ENCODE peak calls at places on chromosome 21, in nine cellular contexts. G is HepG2, H is fibroblast of lung, K is IMR-90, U is PC-3, A is hepatocyte, B is SK-N-SH, V is GM23248, W is mammary epithelial cell. Z is an unnamed sample.

GRCh38 chr21:37363936-37364335 is 2.6 kb upstream of the DYRK1A start:
- DNase-seq in G (no peak), H (no peak), K (no peak), U (no peak), A (no peak), B (no peak), V (no peak), W (no peak), Z (no peak)

GRCh38 chr21:17460094-17460493 is 52.7 kb upstream of the CXADR start:
- DNase-seq in G (no peak), H (peak; percentile 58), K (no peak), U (no peak), A (no peak), B (no peak), V (no peak), W (no peak), Z (no peak)

GRCh38 chr21:36320421-36321324 is 676 bp downstream of the MORC3 start:
- DNase-seq in G (peak; percentile 35), H (peak; percentile 67), K (peak; percentile 73), U (peak; percentile 70), A (peak; percentile 80), B (peak; percentile 81), V (peak; percentile 88), W (peak; percentile 88), Z (peak; percentile 79)

GRCh38 chr21:29645666-29646553 is 293.9 kb downstream of the GRIK1 start:
- DNase-seq in G (no peak), H (peak; percentile 43), K (no peak), U (no peak), A (no peak), B (no peak), V (no peak), W (no peak), Z (no peak)

GRCh38 chr21:16587671-16588379 is 858.0 kb downstream of the USP25 start:
- DNase-seq in G (no peak), H (peak; percentile 94), K (peak; percentile 77), U (peak; percentile 59), A (peak; percentile 15), B (peak; percentile 52), V (peak; percentile 89), W (peak; percentile 70), Z (no peak)

GRCh38 chr21:16084776-16085364 is 355.1 kb downstream of the USP25 start:
- DNase-seq in G (no peak), H (peak; percentile 82), K (peak; percentile 70), U (peak; percentile 88), A (no peak), B (no peak), V (peak; percentile 85), W (no peak), Z (no peak)

GRCh38 chr21:28454978-28455600 is 537.6 kb downstream of the LTN1 start:
- DNase-seq in G (no peak), H (no peak), K (peak; percentile 44), U (no peak), A (no peak), B (no peak), V (peak; percentile 88), W (no peak), Z (no peak)

GRCh38 chr21:22374218-22374969 is 1376.2 kb downstream of the NCAM2 start:
- DNase-seq in G (no peak), H (no peak), K (no peak), U (no peak), A (peak; percentile 68), B (no peak), V (no peak), W (no peak), Z (no peak)

GRCh38 chr21:27572681-27573080 is 605.8 kb upstream of the ADAMTS5 start:
- DNase-seq in G (no peak), H (peak; percentile 75), K (peak; percentile 90), U (peak; percentile 53), A (no peak), B (no peak), V (peak; percentile 92), W (peak; percentile 86), Z (no peak)

GRCh38 chr21:42349420-42350075 is 1.2 kb downstream of the TFF2 start:
- DNase-seq in G (no peak), H (no peak), K (no peak), U (no peak), A (no peak), B (no peak), V (no peak), W (no peak), Z (no peak)

GRCh38 chr21:33116669-33117267 is 46.8 kb downstream of the OLIG1 start:
- DNase-seq in G (no peak), H (no peak), K (no peak), U (no peak), A (no peak), B (no peak), V (no peak), W (no peak), Z (no peak)

GRCh38 chr21:36134820-36135390 is at the start of gene CBR3:
- DNase-seq in G (no peak), H (peak; percentile 39), K (peak; percentile 41), U (peak; percentile 79), A (peak; percentile 32), B (peak; percentile 74), V (peak; percentile 81), W (no peak), Z (no peak)

GRCh38 chr21:17498586-17498985 is 14.3 kb upstream of the CXADR start:
- DNase-seq in G (no peak), H (no peak), K (no peak), U (no peak), A (no peak), B (no peak), V (no peak), W (no peak), Z (no peak)

GRCh38 chr21:29256125-29256895 is 42.4 kb upstream of the BACH1 start:
- DNase-seq in G (no peak), H (no peak), K (no peak), U (peak; percentile 87), A (no peak), B (no peak), V (no peak), W (no peak), Z (no peak)

GRCh38 chr21:42707207-42707830 is 53.9 kb downstream of the PDE9A start:
- DNase-seq in G (no peak), H (no peak), K (no peak), U (no peak), A (no peak), B (no peak), V (no peak), W (no peak), Z (no peak)

DNA sequence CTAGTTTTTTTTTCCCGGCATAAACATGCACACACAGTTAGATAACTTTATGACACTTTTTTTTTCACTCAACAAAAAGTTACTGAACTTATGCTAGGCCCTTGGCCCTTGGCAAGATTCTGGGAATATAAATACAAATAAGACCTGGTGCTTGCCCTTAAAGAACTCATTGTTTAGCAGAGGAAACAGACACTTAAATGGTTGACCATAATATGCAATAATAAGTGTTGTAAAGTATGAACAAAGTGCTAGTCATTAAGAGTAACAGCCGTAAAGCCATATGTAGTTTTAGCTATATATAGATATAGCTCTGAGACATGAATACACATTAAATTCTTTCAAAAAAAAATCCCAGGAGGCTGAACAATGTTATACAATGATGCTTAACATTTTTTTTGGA is 198.3 kb downstream of the CYYR1 start:
- DNase-seq in G (no peak), H (no peak), K (no peak), U (peak; percentile 15), A (no peak), B (no peak), V (no peak), W (peak; percentile 33), Z (no peak)
- H2AFZ ChIP-seq in G (no peak overlapping the region), H (no peak overlapping the region), K (no peak overlapping the region), U (no peak overlapping the region), A (no peak overlapping the region), B (no peak overlapping the region), V (no peak overlapping the region), W (peak overlapping the region; percentile 8), Z (no peak overlapping the region)

DNA sequence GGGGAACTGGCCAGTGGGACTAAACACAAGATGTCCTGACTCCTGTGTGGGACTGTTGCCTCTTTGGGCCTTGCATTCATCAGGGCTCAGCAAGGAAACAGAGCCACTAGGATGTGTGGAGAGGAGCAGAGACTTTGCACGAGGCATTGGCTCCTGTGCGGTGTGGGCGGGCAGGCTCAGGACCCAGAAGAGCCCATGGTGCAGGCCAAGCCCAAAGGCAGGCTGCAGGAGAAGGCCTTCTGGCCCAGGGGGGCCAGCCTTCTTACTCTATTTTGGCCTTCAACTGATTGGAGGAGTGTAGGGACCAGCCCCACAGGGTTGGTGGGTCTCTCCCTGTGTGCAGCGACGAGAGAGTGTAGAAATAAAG is 23.5 kb downstream of the LRRC3 start:
- DNase-seq in G (no peak), H (no peak), K (no peak), U (no peak), A (no peak), B (no peak), V (no peak), W (no peak), Z (no peak)
- H2AFZ ChIP-seq in G (no peak overlapping the region), H (no peak overlapping the region), K (no peak overlapping the region), U (no peak overlapping the region), A (no peak overlapping the region), B (no peak overlapping the region), V (no peak overlapping the region), W (no peak overlapping the region), Z (no peak overlapping the region)

DNA sequence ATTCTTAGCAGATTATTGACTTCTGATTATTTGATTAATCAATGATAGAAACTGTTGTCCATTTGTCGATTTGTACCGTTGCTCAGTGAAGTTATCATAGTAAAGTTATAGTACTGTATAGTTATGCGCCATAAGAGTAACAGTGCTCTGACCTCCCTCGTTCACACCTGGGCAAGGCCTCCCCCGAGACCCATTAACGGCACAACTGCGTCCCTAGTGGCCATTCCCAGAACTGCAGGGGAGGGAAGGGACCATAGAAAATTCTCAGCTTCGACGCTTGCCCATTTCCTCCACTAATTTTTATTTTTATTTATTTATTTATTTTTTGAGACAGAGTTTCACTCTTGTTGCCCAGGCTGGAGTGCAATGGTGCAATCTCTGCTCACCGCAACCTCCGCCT is 334.4 kb downstream of the DSCAM start:
- DNase-seq in G (no peak), H (no peak), K (no peak), U (peak; percentile 45), A (no peak), B (peak; percentile 33), V (no peak), W (no peak), Z (peak; percentile 52)
- H2AFZ ChIP-seq in G (no peak overlapping the region), H (no peak overlapping the region), K (no peak overlapping the region), U (peak overlapping the region; percentile 34), A (no peak overlapping the region), B (no peak overlapping the region), V (no peak overlapping the region), W (no peak overlapping the region), Z (no peak overlapping the region)

GRCh38 chr21:38832664-38833063 is 26.9 kb downstream of the ETS2 start:
- DNase-seq in G (no peak), H (no peak), K (no peak), U (no peak), A (no peak), B (no peak), V (no peak), W (no peak), Z (no peak)

GRCh38 chr21:38834725-38835124 is 29.0 kb downstream of the ETS2 start:
- DNase-seq in G (peak; percentile 77), H (no peak), K (no peak), U (no peak), A (no peak), B (no peak), V (no peak), W (no peak), Z (no peak)

GRCh38 chr21:38830667-38831525 is 25.2 kb downstream of the ETS2 start:
- DNase-seq in G (no peak), H (no peak), K (no peak), U (no peak), A (no peak), B (no peak), V (no peak), W (no peak), Z (no peak)

GRCh38 chr21:38833122-38833521 is 27.4 kb downstream of the ETS2 start:
- DNase-seq in G (peak; percentile 30), H (no peak), K (no peak), U (no peak), A (no peak), B (no peak), V (no peak), W (no peak), Z (no peak)

GRCh38 chr21:38831526-38832467 is 26.1 kb downstream of the ETS2 start:
- DNase-seq in G (peak; percentile 91), H (peak; percentile 100), K (peak; percentile 98), U (peak; percentile 81), A (peak; percentile 89), B (no peak), V (peak; percentile 92), W (peak; percentile 98), Z (peak; percentile 79)
- H2AFZ ChIP-seq in G (no peak overlapping the region), H (no peak overlapping the region), K (peak overlapping the region; percentile 19), U (no peak overlapping the region), A (no peak overlapping the region), B (no peak overlapping the region), V (peak overlapping the region; percentile 16), W (no peak overlapping the region), Z (peak overlapping the region; percentile 84)